ENCODE peak calls at places on chromosomes 4 and X, in five cellular contexts. One of them, this sample, is unnamed.

GRCh38 chr4:165760182-165760581 is 112.9 kb upstream of the TLL1 start:
- DNase-seq in T follicular helper cell: no peak
- DNase-seq in KBM-7: no peak
- DNase-seq in AML-193: no peak
- DNase-seq in CD4-positive, alpha-beta memory T cell: no peak
- DNase-seq in this sample: no peak

GRCh38 chr4:186161138-186161537 is 30.2 kb upstream of the CYP4V2 start:
- DNase-seq in CD4-positive, alpha-beta memory T cell: no peak
- DNase-seq in AML-193: no peak
- DNase-seq in T follicular helper cell: no peak
- DNase-seq in KBM-7: no peak
- DNase-seq in this sample: no peak

GRCh38 chrX:72714471-72714916 is 388 bp upstream of the PHKA1 start:
- DNase-seq in T follicular helper cell: no peak
- DNase-seq in KBM-7: peak; percentile 83
- DNase-seq in CD4-positive, alpha-beta memory T cell: no peak
- DNase-seq in AML-193: peak; percentile 15
- DNase-seq in this sample: no peak

GRCh38 chr4:70676554-70677090 is 10.3 kb upstream of the JCHAIN start:
- DNase-seq in T follicular helper cell: no peak
- DNase-seq in AML-193: no peak
- DNase-seq in KBM-7: no peak
- DNase-seq in CD4-positive, alpha-beta memory T cell: no peak
- DNase-seq in this sample: no peak

GRCh38 chrX:13051529-13052172 is 7.2 kb upstream of the FAM9C start:
- DNase-seq in KBM-7: peak; percentile 44
- DNase-seq in T follicular helper cell: peak; percentile 35
- DNase-seq in CD4-positive, alpha-beta memory T cell: peak; percentile 71
- DNase-seq in AML-193: no peak
- DNase-seq in this sample: no peak

GRCh38 chrX:154542723-154543424 is 3.8 kb downstream of the G6PD start:
- DNase-seq in T follicular helper cell: no peak
- DNase-seq in CD4-positive, alpha-beta memory T cell: no peak
- DNase-seq in AML-193: peak; percentile 77
- DNase-seq in KBM-7: peak; percentile 93
- DNase-seq in this sample: no peak

GRCh38 chr4:4384837-4385236 is 2.1 kb upstream of the NSG1 start:
- DNase-seq in CD4-positive, alpha-beta memory T cell: no peak
- DNase-seq in T follicular helper cell: no peak
- DNase-seq in KBM-7: peak; percentile 16
- DNase-seq in AML-193: no peak
- DNase-seq in this sample: no peak

GRCh38 chr4:99402765-99403164 is 32.4 kb downstream of the ADH7 start:
- DNase-seq in AML-193: no peak
- DNase-seq in KBM-7: peak; percentile 2
- DNase-seq in CD4-positive, alpha-beta memory T cell: no peak
- DNase-seq in T follicular helper cell: no peak
- DNase-seq in this sample: no peak

GRCh38 chr4:15694431-15694830 is 8.4 kb upstream of the BST1 start:
- DNase-seq in T follicular helper cell: no peak
- DNase-seq in KBM-7: no peak
- DNase-seq in AML-193: no peak
- DNase-seq in CD4-positive, alpha-beta memory T cell: no peak
- DNase-seq in this sample: no peak

GRCh38 chr4:183960021-183960420 is 54.9 kb downstream of the STOX2 start:
- DNase-seq in T follicular helper cell: no peak
- DNase-seq in KBM-7: no peak
- DNase-seq in AML-193: no peak
- DNase-seq in CD4-positive, alpha-beta memory T cell: no peak
- DNase-seq in this sample: no peak

GRCh38 chr4:158996669-158997074 is 106.2 kb upstream of the RAPGEF2 start:
- DNase-seq in T follicular helper cell: no peak
- DNase-seq in CD4-positive, alpha-beta memory T cell: no peak
- DNase-seq in KBM-7: no peak
- DNase-seq in AML-193: no peak
- DNase-seq in this sample: no peak

GRCh38 chrX:34299451-34299967 is 167.4 kb upstream of the FAM47A start:
- DNase-seq in AML-193: peak; percentile 40
- DNase-seq in T follicular helper cell: no peak
- DNase-seq in KBM-7: no peak
- DNase-seq in CD4-positive, alpha-beta memory T cell: no peak
- DNase-seq in this sample: no peak

GRCh38 chrX:11687157-11687556 is 21.4 kb upstream of the ARHGAP6 start:
- DNase-seq in CD4-positive, alpha-beta memory T cell: no peak
- DNase-seq in T follicular helper cell: no peak
- DNase-seq in KBM-7: no peak
- DNase-seq in AML-193: no peak
- DNase-seq in this sample: no peak

This sample was measured in effector memory CD4-positive, alpha-beta T cell.